ENCODE peak calls at places on chromosomes 7 and 10, in ten cellular contexts. M, L, H, X, T, B, Z, G, O and F are unnamed samples.

GRCh38 chr10:119597405-119598186 is 832 bp upstream of the TIAL1 start:
- DNase-seq in T (no peak), M (no peak), L (no peak), Z (no peak), B (no peak), X (no peak), O (no peak), G (no peak), H (no peak), F (no peak)

GRCh38 chr10:62130948-62131347 is 137.7 kb downstream of the RTKN2 start:
- DNase-seq in G (peak; percentile 76), X (no peak), Z (peak; percentile 42), O (no peak), B (no peak), H (no peak), L (no peak), T (no peak), M (no peak), F (peak; percentile 91)

GRCh38 chr10:11272915-11273389 is 255.3 kb downstream of the CELF2 start:
- DNase-seq in Z (no peak), M (no peak), T (no peak), H (no peak), X (no peak), L (no peak), O (no peak), B (no peak), G (no peak), F (no peak)

GRCh38 chr7:44225566-44226395 is 25.0 kb downstream of the YKT6 start:
- DNase-seq in G (no peak), B (peak; percentile 4), Z (no peak), M (no peak), L (no peak), O (no peak), X (no peak), T (no peak), H (peak; percentile 22), F (no peak)

GRCh38 chr7:123797673-123798526 is 47.1 kb upstream of the HYAL4 start:
- DNase-seq in O (peak; percentile 29), B (no peak), Z (peak; percentile 86), L (no peak), G (peak; percentile 49), H (no peak), M (no peak), T (peak; percentile 57), X (peak; percentile 82), F (peak; percentile 91)

GRCh38 chr10:308572-309085 is 173.4 kb downstream of the ZMYND11 start:
- DNase-seq in H (no peak), G (no peak), L (no peak), O (peak; percentile 72), X (no peak), B (no peak), Z (no peak), T (no peak), M (no peak), F (no peak)

GRCh38 chr7:37068902-37069301 is 344.6 kb upstream of the AOAH start:
- DNase-seq in T (no peak), H (no peak), B (no peak), Z (no peak), M (no peak), L (no peak), G (no peak), O (no peak), X (peak; percentile 42), F (no peak)

GRCh38 chr7:91264924-91265681 is 870 bp downstream of the FZD1 start:
- DNase-seq in G (peak; percentile 40), M (no peak), Z (peak; percentile 78), X (peak; percentile 71), T (peak; percentile 44), B (peak; percentile 59), O (no peak), L (no peak), H (peak; percentile 75), F (peak; percentile 81)